ENCODE peak calls at places on chromosomes 6 and 20, in eight cellular contexts. K is fibroblast of lung; I is CD8-positive, alpha-beta memory T cell; F is PC-3; J is A673; N is heart right ventricle; R is CD8-positive, alpha-beta T cell; A is right cardiac atrium. Y is an unnamed sample.
A peak's percentile ranks its signal among the peaks of the same experiment; 100 is the strongest.

GRCh38 chr6:154474636-154475428 is 35.7 kb downstream of the CNKSR3 start:
- DNase-seq in K (peak; percentile 88), I (no peak), F (peak; percentile 51), J (no peak), N (no peak), R (no peak), A (no peak), Y (no peak)

GRCh38 chr6:84776392-84776791 is 12.0 kb upstream of the TBX18 start:
- DNase-seq in K (no peak), I (no peak), F (no peak), J (no peak), N (no peak), R (no peak), A (no peak), Y (no peak)

GRCh38 chr20:5181955-5182354 is 55.1 kb downstream of the CDS2 start:
- DNase-seq in K (peak; percentile 65), I (no peak), F (peak; percentile 53), J (no peak), N (no peak), R (no peak), A (no peak), Y (no peak)

GRCh38 chr6:167238169-167238693 is 52.9 kb upstream of the UNC93A start:
- DNase-seq in K (no peak), I (no peak), F (no peak), J (no peak), N (no peak), R (no peak), A (no peak), Y (no peak)

GRCh38 chr6:26340066-26340465 is 24.9 kb upstream of the BTN3A2 start:
- DNase-seq in K (no peak), I (no peak), F (no peak), J (no peak), N (no peak), R (no peak), A (no peak), Y (no peak)

GRCh38 chr6:144657691-144658090 is 372.6 kb downstream of the UTRN start:
- DNase-seq in K (peak; percentile 21), I (no peak), F (no peak), J (peak; percentile 71), N (no peak), R (no peak), A (no peak), Y (no peak)

GRCh38 chr6:74568851-74569250 is 637.0 kb downstream of the COL12A1 start:
- DNase-seq in K (peak; percentile 35), I (no peak), F (no peak), J (peak; percentile 10), N (no peak), R (no peak), A (no peak), Y (no peak)

GRCh38 chr6:87766211-87766610 is 64.2 kb upstream of the AKIRIN2 start:
- DNase-seq in K (peak; percentile 4), I (no peak), F (no peak), J (no peak), N (no peak), R (no peak), A (no peak), Y (no peak)

DNA sequence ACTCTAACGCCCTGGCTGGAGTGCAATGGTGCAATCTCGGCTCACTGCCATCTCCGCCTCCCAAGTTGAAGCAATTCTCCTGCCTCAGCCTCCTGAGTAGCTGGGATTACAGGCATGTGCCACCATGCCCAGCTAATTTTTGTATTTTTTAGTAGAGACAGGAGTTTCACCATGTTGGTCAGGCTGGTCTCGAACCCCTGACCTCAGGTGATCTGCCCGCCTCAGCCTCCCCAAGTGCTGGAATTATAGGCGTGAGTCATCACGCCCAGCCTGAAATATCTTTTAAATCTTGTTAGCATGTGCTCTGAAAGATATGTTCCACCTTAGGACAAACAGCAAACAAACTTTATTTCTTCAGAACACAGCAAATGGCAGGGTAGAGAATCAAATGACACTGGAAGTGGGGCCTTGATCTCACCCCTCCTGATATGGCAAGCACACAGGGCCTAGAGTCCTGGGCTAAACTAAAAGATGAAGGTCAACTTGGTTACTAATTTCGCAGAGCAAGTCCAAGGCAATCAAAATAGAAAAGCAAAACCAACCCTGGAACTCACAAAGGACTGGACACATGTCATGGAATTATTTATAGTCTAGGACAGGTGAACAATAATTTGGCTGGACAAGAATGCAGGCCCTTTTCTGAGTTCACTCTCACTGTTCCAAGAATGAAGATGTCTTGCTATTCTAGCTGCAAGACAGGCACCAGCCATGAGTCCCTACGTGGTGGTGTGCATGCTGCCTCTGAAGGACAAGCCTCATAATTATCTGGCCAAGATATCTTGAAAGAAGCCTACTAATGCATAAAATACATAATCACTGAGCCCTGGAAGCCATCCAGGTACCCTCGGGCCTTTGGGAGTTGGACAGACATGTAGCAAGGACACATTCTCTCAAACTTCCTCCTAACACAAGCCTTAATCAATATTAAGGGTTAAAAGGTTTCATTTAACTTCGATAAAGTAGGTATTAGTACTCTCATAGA is 35.6 kb downstream of the B4GALT5 start:
- DNase-seq in K (no peak), I (no peak), F (peak; percentile 53), J (no peak), N (no peak), R (no peak), A (no peak), Y (no peak)
- H3K4me3 ChIP-seq in K (no peak overlapping the region), I (no peak overlapping the region), F (no peak overlapping the region), J (no peak overlapping the region), N (no peak overlapping the region), R (no peak overlapping the region), A (no peak overlapping the region), Y (no peak overlapping the region)

DNA sequence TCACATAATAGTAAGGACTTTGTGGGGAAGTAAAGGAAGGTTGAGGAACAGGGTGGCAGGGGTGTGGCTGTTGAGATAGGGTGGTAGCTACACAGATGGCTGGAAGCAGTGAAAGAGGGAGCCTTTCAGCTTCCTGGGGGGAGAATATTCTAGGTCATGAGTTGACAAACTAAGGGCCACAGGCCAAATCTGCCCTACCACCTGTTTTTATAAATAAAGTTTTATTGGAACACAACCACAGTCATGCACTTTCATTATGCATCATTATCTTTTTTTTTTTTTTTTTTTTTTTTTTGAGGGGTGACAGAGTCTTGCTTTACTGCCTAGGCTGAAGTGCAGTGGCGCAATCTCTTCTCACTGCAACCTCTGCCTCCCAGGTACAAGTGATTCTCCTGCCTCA is 243.1 kb downstream of the NFATC2 start:
- DNase-seq in K (no peak), I (no peak), F (no peak), J (no peak), N (no peak), R (no peak), A (no peak), Y (no peak)
- H3K9me3 ChIP-seq in K (no peaks in the 10 kb centered on the region), I (no peaks in the 10 kb centered on the region), F (peaks cover 4% of the 10 kb centered on the region), J (peaks cover 9% of the 10 kb centered on the region), N (peaks cover 6% of the 10 kb centered on the region), R (no peaks in the 10 kb centered on the region), A (no peaks in the 10 kb centered on the region), Y (no peaks in the 10 kb centered on the region)

GRCh38 chr20:63635431-63636141 is 8.7 kb upstream of the GMEB2 start:
- DNase-seq in K (no peak), I (peak; percentile 65), F (no peak), J (no peak), N (no peak), R (peak; percentile 59), A (peak; percentile 67), Y (no peak)

GRCh38 chr20:63639093-63639860 is 12.4 kb upstream of the GMEB2 start:
- DNase-seq in K (no peak), I (peak; percentile 52), F (no peak), J (no peak), N (peak; percentile 69), R (peak; percentile 63), A (peak; percentile 79), Y (no peak)

GRCh38 chr20:63640086-63640485 is 13.1 kb downstream of the STMN3 start:
- DNase-seq in K (no peak), I (no peak), F (no peak), J (no peak), N (no peak), R (no peak), A (peak; percentile 68), Y (no peak)

GRCh38 chr20:63633732-63634131 is 6.8 kb upstream of the GMEB2 start:
- DNase-seq in K (no peak), I (no peak), F (no peak), J (no peak), N (no peak), R (no peak), A (peak; percentile 3), Y (no peak)

DNA sequence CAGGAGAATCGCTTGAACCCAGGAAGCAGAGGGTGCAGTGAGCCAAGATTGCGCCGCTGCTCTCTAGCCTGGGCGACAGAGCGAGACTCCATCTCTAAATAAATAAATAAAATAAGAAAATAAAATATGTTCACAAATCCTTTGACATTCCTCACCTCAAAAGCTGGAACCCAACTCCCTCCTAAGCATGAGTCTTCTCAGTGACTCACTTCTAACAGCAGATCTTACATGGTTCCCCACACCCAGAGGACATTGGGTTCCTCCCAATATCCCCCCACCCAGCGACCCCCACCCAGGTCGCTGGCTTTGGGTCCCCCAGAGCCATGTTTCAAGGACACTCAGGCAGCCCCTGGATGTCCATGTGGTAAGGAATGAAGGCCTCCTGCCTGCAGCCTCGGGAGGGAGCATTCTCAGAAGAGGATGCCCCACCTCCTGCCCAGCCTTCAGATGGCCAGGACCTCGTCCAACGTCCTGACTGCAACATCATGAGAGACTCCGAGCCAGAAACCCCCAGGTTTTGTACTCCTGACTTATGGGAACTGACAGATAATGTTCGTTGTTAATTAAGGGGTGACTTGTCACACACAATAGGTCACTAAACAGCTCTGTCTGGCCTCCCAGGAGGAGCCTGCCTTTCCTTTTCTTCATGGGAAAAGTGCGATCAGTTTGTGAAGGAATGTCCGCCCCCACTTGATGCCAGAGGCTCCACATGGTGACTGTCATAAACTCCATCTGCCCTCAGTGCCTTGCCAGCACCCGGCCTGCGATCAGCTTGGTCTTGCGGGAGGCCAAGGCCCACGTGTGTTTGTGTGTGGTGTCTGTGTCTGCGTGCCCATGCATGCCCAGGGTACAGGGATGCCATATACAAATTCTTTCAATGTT is 10.1 kb upstream of the GMEB2 start:
- DNase-seq in K (peak; percentile 9), I (no peak), F (no peak), J (no peak), N (no peak), R (no peak), A (peak; percentile 46), Y (no peak)
- H3K4me1 ChIP-seq in K (no peaks in the 10 kb centered on the region), I (peaks cover 63% of the 10 kb centered on the region), F (no peaks in the 10 kb centered on the region), J (no peaks in the 10 kb centered on the region), N (peaks cover 26% of the 10 kb centered on the region), R (peaks cover 64% of the 10 kb centered on the region), A (peaks cover 2% of the 10 kb centered on the region), Y (no peaks in the 10 kb centered on the region)

GRCh38 chr20:16711859-16712258 is 18.0 kb upstream of the SNRPB2 start:
- DNase-seq in K (no peak), I (no peak), F (no peak), J (no peak), N (no peak), R (no peak), A (no peak), Y (no peak)

GRCh38 chr20:16714242-16714641 is 15.6 kb upstream of the SNRPB2 start:
- DNase-seq in K (no peak), I (no peak), F (no peak), J (no peak), N (no peak), R (no peak), A (no peak), Y (no peak)

GRCh38 chr20:16712541-16712947 is 17.3 kb upstream of the SNRPB2 start:
- DNase-seq in K (no peak), I (no peak), F (no peak), J (no peak), N (no peak), R (no peak), A (no peak), Y (no peak)

GRCh38 chr20:16713056-16713455 is 16.8 kb upstream of the SNRPB2 start:
- DNase-seq in K (no peak), I (no peak), F (no peak), J (no peak), N (no peak), R (no peak), A (no peak), Y (no peak)

DNA sequence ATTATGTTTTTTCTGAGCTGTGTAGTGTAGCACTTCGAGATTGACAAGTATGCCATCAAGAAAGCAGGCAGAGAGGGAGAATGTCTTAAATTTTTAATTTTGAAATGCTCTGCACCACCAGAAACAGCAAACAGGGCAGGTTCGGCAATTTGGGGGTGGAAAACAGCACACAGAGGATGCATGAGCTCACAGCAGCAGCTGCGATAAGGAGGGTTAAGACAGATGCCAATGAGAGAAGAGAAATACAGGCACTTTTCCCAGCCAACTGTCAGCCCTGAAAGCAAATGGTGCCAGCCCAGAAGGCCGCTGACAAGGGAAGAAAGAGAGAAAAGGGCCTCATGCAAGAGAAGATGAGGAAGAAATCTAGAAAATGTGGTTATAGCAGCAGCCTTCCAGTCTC is 15.1 kb upstream of the SNRPB2 start:
- DNase-seq in K (no peak), I (no peak), F (no peak), J (no peak), N (no peak), R (no peak), A (no peak), Y (no peak)
- H3K4me3 ChIP-seq in K (no peak overlapping the region), I (no peak overlapping the region), F (no peak overlapping the region), J (no peak overlapping the region), N (no peak overlapping the region), R (no peak overlapping the region), A (no peak overlapping the region), Y (no peak overlapping the region)